ENCODE peak calls at places on chromosomes 13 and 19, in eight cellular contexts. X, S, M, L, Z, H, R and J are unnamed samples.

GRCh38 chr19:20339444-20339843 is 172.4 kb downstream of the ZNF486 start:
- DNase-seq in X (no peak), S (no peak), M (no peak), L (no peak), Z (no peak), H (no peak), R (no peak), J (no peak)

GRCh38 chr19:7888145-7888825 is at the start of gene LRRC8E:
- DNase-seq in X (no peak), S (peak), M (peak), L (peak), Z (no peak), H (no peak), R (peak), J (peak)

GRCh38 chr13:111177803-111178389 is 62.8 kb downstream of the ARHGEF7 start:
- DNase-seq in X (no peak), S (no peak), M (no peak), L (peak), Z (no peak), H (no peak), R (peak), J (no peak)

GRCh38 chr19:46775642-46776258 is 12.6 kb downstream of the SLC1A5 start:
- DNase-seq in X (no peak), S (no peak), M (no peak), L (no peak), Z (no peak), H (no peak), R (no peak), J (no peak)

GRCh38 chr19:53927745-53928144 is 18.7 kb downstream of the CACNG7 start:
- DNase-seq in X (no peak), S (peak), M (peak), L (peak), Z (no peak), H (no peak), R (no peak), J (peak)

GRCh38 chr13:44713793-44714469 is 137.8 kb upstream of the TSC22D1 start:
- DNase-seq in X (no peak), S (peak), M (peak), L (peak), Z (no peak), H (no peak), R (no peak), J (peak)

GRCh38 chr19:34319230-34319585 is 45.8 kb upstream of the GPI start:
- DNase-seq in X (no peak), S (no peak), M (no peak), L (no peak), Z (no peak), H (no peak), R (no peak), J (no peak)

GRCh38 chr19:8391274-8392016 is 1.3 kb downstream of the RAB11B start:
- DNase-seq in X (no peak), S (no peak), M (no peak), L (no peak), Z (no peak), H (no peak), R (no peak), J (no peak)

GRCh38 chr19:16233081-16233776 is 35.5 kb downstream of the AP1M1 start:
- DNase-seq in X (no peak), S (no peak), M (no peak), L (no peak), Z (no peak), H (no peak), R (peak), J (no peak)

GRCh38 chr13:111512707-111513106 is 192.3 kb downstream of the TEX29 start:
- DNase-seq in X (no peak), S (no peak), M (no peak), L (no peak), Z (no peak), H (no peak), R (peak), J (no peak)

GRCh38 chr19:55319786-55320185 is 5.4 kb downstream of the TMEM150B start:
- DNase-seq in X (no peak), S (no peak), M (no peak), L (peak), Z (peak), H (peak), R (no peak), J (peak)

GRCh38 chr13:75685239-75685697 is 49.1 kb downstream of the LMO7 start:
- DNase-seq in X (no peak), S (peak), M (no peak), L (peak), Z (peak), H (no peak), R (no peak), J (peak)

GRCh38 chr19:6047741-6048231 is 62.5 kb downstream of the RFX2 start:
- DNase-seq in X (no peak), S (peak), M (peak), L (peak), Z (peak), H (no peak), R (peak), J (no peak)

GRCh38 chr13:112146073-112146360 is 79.1 kb downstream of the SOX1 start:
- DNase-seq in X (no peak), S (no peak), M (no peak), L (no peak), Z (no peak), H (no peak), R (peak), J (no peak)

GRCh38 chr13:25217023-25217909 is 45.2 kb upstream of the AMER2 start:
- DNase-seq in X (no peak), S (no peak), M (no peak), L (peak), Z (no peak), H (no peak), R (peak), J (no peak)

GRCh38 chr19:13764101-13764807 is at the start of gene MRI1:
- DNase-seq in X (no peak), S (peak), M (peak), L (peak), Z (peak), H (peak), R (peak), J (peak)

GRCh38 chr19:15432018-15432494 is 13.3 kb upstream of the AKAP8L start:
- DNase-seq in X (no peak), S (no peak), M (no peak), L (no peak), Z (no peak), H (no peak), R (no peak), J (no peak)

GRCh38 chr19:15498910-15499309 is 9.4 kb upstream of the CYP4F22 start:
- DNase-seq in X (no peak), S (no peak), M (no peak), L (no peak), Z (no peak), H (peak), R (no peak), J (peak)

GRCh38 chr19:3605770-3606169 is 905 bp downstream of the TBXA2R start:
- DNase-seq in X (no peak), S (no peak), M (no peak), L (no peak), Z (no peak), H (no peak), R (no peak), J (no peak)

GRCh38 chr19:50025794-50026549 is at the start of gene ZNF473:
- DNase-seq in X (peak), S (peak), M (peak), L (peak), Z (peak), H (peak), R (peak), J (peak)

GRCh38 chr13:37640499-37640898 is 41.9 kb upstream of the POSTN start:
- DNase-seq in X (no peak), S (no peak), M (peak), L (peak), Z (peak), H (peak), R (no peak), J (peak)

GRCh38 chr19:19578241-19578640 is 40.2 kb downstream of the CILP2 start:
- DNase-seq in X (no peak), S (no peak), M (no peak), L (no peak), Z (no peak), H (no peak), R (no peak), J (no peak)

GRCh38 chr19:49896863-49897621 is at the start of gene IL4I1:
- DNase-seq in X (peak), S (no peak), M (peak), L (peak), Z (no peak), H (peak), R (no peak), J (no peak)

GRCh38 chr19:409515-410242 is 732 bp upstream of the C2CD4C start:
- DNase-seq in X (no peak), S (no peak), M (no peak), L (peak), Z (no peak), H (peak), R (peak), J (no peak)

GRCh38 chr19:55585658-55586339 is 5.2 kb upstream of the ZNF579 start:
- DNase-seq in X (no peak), S (peak), M (peak), L (peak), Z (peak), H (peak), R (peak), J (peak)

GRCh38 chr19:47183579-47183978 is 47.4 kb downstream of the BBC3 start:
- DNase-seq in X (no peak), S (no peak), M (no peak), L (no peak), Z (no peak), H (peak), R (no peak), J (no peak)

GRCh38 chr19:13396256-13397080 is 109.8 kb downstream of the CACNA1A start:
- DNase-seq in X (no peak), S (peak), M (peak), L (peak), Z (no peak), H (peak), R (no peak), J (peak)

GRCh38 chr13:29081036-29081435 is 260.9 kb downstream of the MTUS2 start:
- DNase-seq in X (no peak), S (no peak), M (no peak), L (peak), Z (no peak), H (no peak), R (no peak), J (peak)

GRCh38 chr19:722553-723101 is 13.9 kb downstream of the PALM start:
- DNase-seq in X (no peak), S (no peak), M (no peak), L (no peak), Z (no peak), H (no peak), R (no peak), J (no peak)

GRCh38 chr13:104773775-104774174 is 1707.6 kb upstream of the SLC10A2 start:
- DNase-seq in X (no peak), S (peak), M (no peak), L (peak), Z (peak), H (no peak), R (no peak), J (peak)